ENCODE peak calls at places on chromosomes 12 and 14, in seven cellular contexts. J, V, F, X, G, M and P are unnamed samples.

GRCh38 chr12:68538722-68539614 is 71.7 kb upstream of the RAP1B start:
- DNase-seq in V (peak; percentile 71), X (no peak), J (no peak), M (peak; percentile 55), F (peak; percentile 80), G (no peak), P (peak; percentile 82)

GRCh38 chr12:67698711-67699603 is 50.4 kb downstream of the DYRK2 start:
- DNase-seq in J (no peak), V (no peak), F (no peak), X (no peak), G (peak; percentile 35), M (no peak), P (peak; percentile 79)

GRCh38 chr12:122148657-122149056 is 25.4 kb downstream of the IL31 start:
- DNase-seq in F (no peak), X (no peak), G (no peak), V (no peak), M (no peak), J (no peak), P (no peak)

GRCh38 chr14:36281309-36281708 is 39.1 kb downstream of the MBIP start:
- DNase-seq in X (no peak), G (no peak), V (no peak), F (no peak), M (no peak), J (no peak), P (no peak)

GRCh38 chr14:35046751-35047536 is 872 bp downstream of the FAM177A1 start:
- DNase-seq in F (no peak), M (no peak), J (peak; percentile 14), G (no peak), V (peak; percentile 66), X (no peak), P (peak; percentile 63)

GRCh38 chr14:100304825-100305445 is 1.3 kb downstream of the SLC25A29 start:
- DNase-seq in J (no peak), X (no peak), V (no peak), G (no peak), M (peak; percentile 49), F (peak; percentile 54), P (peak; percentile 37)

GRCh38 chr14:59787045-59787674 is 83.4 kb downstream of the RTN1 start:
- DNase-seq in V (no peak), F (no peak), M (no peak), G (no peak), J (no peak), X (no peak), P (no peak)

GRCh38 chr14:68716698-68717097 is 76.2 kb downstream of the ZFP36L1 start:
- DNase-seq in G (no peak), X (no peak), V (no peak), F (no peak), J (no peak), M (no peak), P (no peak)

GRCh38 chr14:52025310-52025709 is 36.0 kb downstream of the RTRAF start:
- DNase-seq in V (no peak), X (no peak), F (no peak), G (peak; percentile 86), J (no peak), M (no peak), P (no peak)

GRCh38 chr12:103626498-103626897 is 39.4 kb downstream of the STAB2 start:
- DNase-seq in M (peak; percentile 73), J (no peak), V (peak; percentile 77), F (no peak), G (peak; percentile 21), X (no peak), P (no peak)

GRCh38 chr12:78483767-78484315 is 380.7 kb upstream of the SYT1 start:
- DNase-seq in G (no peak), M (no peak), F (no peak), X (no peak), J (no peak), V (no peak), P (no peak)

DNA sequence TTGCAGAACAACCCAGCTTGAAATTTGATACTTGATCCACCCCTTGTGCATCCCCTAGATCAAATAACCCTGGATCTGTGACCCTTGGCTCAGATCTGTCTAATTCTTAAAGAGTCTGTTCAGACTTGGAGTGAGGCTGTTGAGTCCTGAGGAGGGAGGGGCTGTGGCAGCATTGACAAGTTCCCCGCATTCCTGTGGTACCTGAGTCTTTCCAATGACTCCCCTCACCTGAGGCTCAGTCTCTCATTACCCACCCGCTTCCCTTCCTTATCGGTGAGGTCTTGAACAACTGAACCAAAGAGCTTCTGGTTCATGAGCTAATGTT is 16.1 kb upstream of the HDAC7 start:
- DNase-seq in G (no peak), M (no peak), F (no peak), J (no peak), X (no peak), V (no peak), P (no peak)
- TF ChIP-seq CTCF in G (no peak), M (no peak), F (no peak), J (no peak), X (no peak), V (no peak), P (no peak)

DNA sequence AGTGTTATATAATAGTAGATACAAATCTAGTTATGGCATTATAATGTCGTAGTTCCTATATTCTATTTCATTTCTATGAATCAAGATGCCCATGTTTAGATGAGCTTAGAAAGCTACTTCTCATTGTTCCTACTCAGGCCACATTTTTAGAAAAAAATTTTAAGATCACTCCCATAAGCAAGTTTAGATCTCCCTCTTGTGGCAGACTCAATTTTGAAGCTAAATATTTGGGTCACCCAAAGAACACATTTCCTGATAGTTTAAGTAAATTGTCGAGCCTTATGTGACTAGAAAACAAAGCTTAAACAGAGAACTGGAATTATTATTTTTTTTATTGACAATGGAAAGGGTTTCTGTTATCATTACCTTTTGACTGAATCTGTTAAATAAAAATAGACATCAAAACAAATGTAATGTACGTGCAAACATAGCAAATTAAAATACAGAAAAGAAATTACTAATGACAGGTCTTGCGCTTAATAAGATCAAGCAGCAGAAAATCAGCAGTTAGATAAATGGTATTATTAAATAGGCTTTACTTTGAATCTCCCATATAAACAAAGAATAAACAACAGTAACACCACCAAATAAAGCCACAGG is 180.2 kb downstream of the ACSS3 start:
- DNase-seq in F (no peak), V (no peak), M (no peak), J (no peak), X (peak; percentile 26), G (no peak), P (no peak)
- TF ChIP-seq CTCF in F (peak; percentile 35), V (no peak), M (peak; percentile 35), J (no peak), X (peak; percentile 57), G (peak; percentile 58), P (no peak)

GRCh38 chr14:63375772-63376171 is 57.0 kb upstream of the GPHB5 start:
- DNase-seq in J (no peak), V (no peak), F (no peak), M (no peak), G (peak; percentile 1), X (no peak), P (no peak)

GRCh38 chr14:63383776-63384367 is 65.1 kb upstream of the GPHB5 start:
- DNase-seq in G (no peak), X (no peak), J (no peak), V (no peak), F (no peak), M (no peak), P (peak; percentile 24)

DNA sequence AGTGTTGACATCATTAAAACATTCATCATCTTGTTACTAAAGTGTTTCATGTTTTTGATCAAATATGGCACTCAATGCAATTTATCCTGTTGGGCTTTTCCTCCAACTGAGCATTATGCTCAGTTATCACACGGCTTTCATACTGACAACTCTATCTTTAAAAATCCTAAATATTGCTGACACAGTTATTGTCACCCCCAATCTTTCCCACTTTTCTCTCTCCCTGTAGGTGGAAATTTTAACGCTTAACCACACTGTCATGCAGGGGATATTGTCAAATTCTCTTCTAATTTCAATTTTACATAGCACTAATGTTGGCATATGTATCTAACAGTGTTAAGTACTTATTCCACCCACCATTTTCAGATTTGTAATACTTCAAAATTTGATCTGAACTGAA is 59.7 kb upstream of the GPHB5 start:
- DNase-seq in V (no peak), J (no peak), F (no peak), M (no peak), G (no peak), X (no peak), P (no peak)
- TF ChIP-seq CTCF in V (no peak), J (no peak), F (no peak), M (no peak), G (no peak), X (no peak), P (no peak)

DNA sequence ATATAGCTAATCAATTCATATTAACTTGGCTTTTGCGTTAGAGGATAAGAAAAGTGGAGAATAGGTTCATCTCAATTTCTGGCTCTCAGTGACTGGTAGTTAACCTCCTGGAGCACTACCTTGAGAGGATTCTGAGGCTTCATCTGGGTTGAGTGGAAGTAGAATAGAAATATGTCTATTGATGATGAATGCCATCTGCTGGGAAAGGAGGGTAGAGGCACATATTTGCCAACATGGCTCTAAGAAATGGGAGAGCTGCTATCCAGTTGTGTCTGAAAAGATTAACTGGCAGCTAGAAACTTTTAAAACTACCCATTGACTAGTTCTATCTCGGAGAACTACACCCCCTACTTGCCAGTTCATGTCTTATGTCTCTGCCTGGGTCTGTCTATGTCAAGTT is 530.1 kb downstream of the NRXN3 start:
- DNase-seq in J (no peak), V (no peak), X (no peak), F (no peak), G (no peak), M (no peak), P (no peak)
- TF ChIP-seq CTCF in J (no peak), V (no peak), X (no peak), F (no peak), G (peak; percentile 33), M (no peak), P (no peak)

DNA sequence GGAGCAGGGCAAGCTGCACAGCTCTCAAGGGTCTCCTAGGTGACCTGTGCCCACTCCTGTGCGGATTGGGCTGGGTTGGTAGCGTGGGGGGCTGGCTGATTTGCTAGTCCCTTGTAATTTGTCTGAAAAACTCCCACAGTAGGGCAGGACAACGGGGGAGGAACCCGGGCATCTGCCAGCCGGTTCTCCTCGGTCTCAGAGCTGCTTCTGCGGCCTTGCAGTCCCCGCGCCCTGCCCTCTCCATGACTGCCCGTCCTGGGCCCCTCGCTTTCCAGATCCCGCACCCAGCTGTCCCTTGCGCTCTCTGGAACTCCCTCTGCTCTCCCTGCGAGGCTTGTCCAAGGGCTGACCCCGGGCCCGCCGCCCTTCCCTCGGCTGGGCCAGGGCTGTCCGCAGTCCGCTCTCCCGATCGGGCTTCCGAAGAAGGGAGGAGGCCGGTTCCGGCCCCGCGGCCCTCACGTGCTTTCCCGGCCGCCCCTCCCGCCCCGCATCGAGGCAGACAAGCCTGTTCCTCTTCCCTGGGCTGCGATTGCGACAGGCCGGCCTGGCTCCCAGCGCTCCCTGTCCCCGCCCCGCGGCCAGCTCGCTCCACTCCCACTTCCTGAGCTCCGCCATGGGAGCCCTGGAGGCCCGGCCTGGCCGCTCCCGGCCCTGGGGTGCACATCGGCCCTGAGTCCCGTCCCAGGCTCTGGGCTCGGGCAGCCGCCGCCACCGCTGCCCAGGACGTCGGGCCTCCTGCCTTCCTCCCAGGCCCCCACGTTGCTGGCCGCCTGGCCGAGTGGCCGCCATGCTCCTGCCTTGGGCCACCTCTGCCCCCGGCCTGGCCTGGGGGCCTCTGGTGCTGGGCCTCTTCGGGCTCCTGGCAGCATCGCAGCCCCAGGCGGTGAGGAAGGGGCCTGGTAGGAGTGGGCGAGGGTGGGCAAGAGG is at the start of gene LTBR:
- DNase-seq in F (peak; percentile 96), V (peak; percentile 98), G (peak; percentile 63), X (peak; percentile 80), M (peak; percentile 97), J (peak; percentile 78), P (no peak)
- TF ChIP-seq CTCF in F (no peak), V (peak; percentile 4), G (no peak), X (no peak), M (no peak), J (no peak), P (no peak)